ENCODE peak calls at places on chromosomes 1 and 21, in four cellular contexts. One of them, this sample, is unnamed.

GRCh38 chr1:115461526-115461925 is 123.5 kb upstream of the NGF start:
- DNase-seq in spleen: no peak
- DNase-seq in endodermal cell: no peak
- DNase-seq in pancreas: no peak
- DNase-seq in this sample: no peak

GRCh38 chr1:54490361-54491248 is 57.4 kb upstream of the ACOT11 start:
- DNase-seq in endodermal cell: peak
- DNase-seq in spleen: no peak
- DNase-seq in pancreas: no peak
- DNase-seq in this sample: no peak

GRCh38 chr1:211334986-211335385 is 8.4 kb downstream of the TRAF5 start:
- DNase-seq in pancreas: no peak
- DNase-seq in spleen: no peak
- DNase-seq in endodermal cell: no peak
- DNase-seq in this sample: no peak

GRCh38 chr1:108079550-108079949 is 114.6 kb upstream of the VAV3 start:
- DNase-seq in spleen: peak
- DNase-seq in pancreas: no peak
- DNase-seq in endodermal cell: no peak
- DNase-seq in this sample: no peak

GRCh38 chr21:25176637-25177412 is 430.5 kb downstream of the MRPL39 start:
- DNase-seq in spleen: no peak
- DNase-seq in endodermal cell: no peak
- DNase-seq in pancreas: no peak
- DNase-seq in this sample: no peak

GRCh38 chr1:214108097-214108446 is 120.3 kb downstream of the PROX1 start:
- DNase-seq in spleen: no peak
- DNase-seq in endodermal cell: no peak
- DNase-seq in pancreas: no peak
- DNase-seq in this sample: no peak

GRCh38 chr1:109914587-109915240 is 4.1 kb downstream of the CSF1 start:
- DNase-seq in spleen: peak
- DNase-seq in pancreas: no peak
- DNase-seq in endodermal cell: no peak
- DNase-seq in this sample: no peak

GRCh38 chr1:10152709-10153284 is 57.6 kb upstream of the KIF1B start:
- DNase-seq in pancreas: peak
- DNase-seq in spleen: peak
- DNase-seq in endodermal cell: peak
- DNase-seq in this sample: peak

GRCh38 chr1:96306809-96307208 is 414.8 kb upstream of the PTBP2 start:
- DNase-seq in pancreas: no peak
- DNase-seq in endodermal cell: no peak
- DNase-seq in spleen: no peak
- DNase-seq in this sample: no peak

GRCh38 chr21:28913071-28913470 is 79.6 kb downstream of the LTN1 start:
- DNase-seq in spleen: no peak
- DNase-seq in pancreas: no peak
- DNase-seq in endodermal cell: no peak
- DNase-seq in this sample: no peak

GRCh38 chr1:112723511-112723839 is 8.3 kb upstream of the PPM1J start:
- DNase-seq in endodermal cell: no peak
- DNase-seq in spleen: no peak
- DNase-seq in pancreas: no peak
- DNase-seq in this sample: no peak

GRCh38 chr21:36964832-36965719 is 1.4 kb downstream of the HLCS start:
- DNase-seq in pancreas: no peak
- DNase-seq in spleen: no peak
- DNase-seq in endodermal cell: no peak
- DNase-seq in this sample: no peak
- H3K27ac ChIP-seq in pancreas: no peak
- H3K27ac ChIP-seq in spleen: no peak
- H3K27ac ChIP-seq in endodermal cell: no peak
- H3K27ac ChIP-seq in this sample: no peak

DNA sequence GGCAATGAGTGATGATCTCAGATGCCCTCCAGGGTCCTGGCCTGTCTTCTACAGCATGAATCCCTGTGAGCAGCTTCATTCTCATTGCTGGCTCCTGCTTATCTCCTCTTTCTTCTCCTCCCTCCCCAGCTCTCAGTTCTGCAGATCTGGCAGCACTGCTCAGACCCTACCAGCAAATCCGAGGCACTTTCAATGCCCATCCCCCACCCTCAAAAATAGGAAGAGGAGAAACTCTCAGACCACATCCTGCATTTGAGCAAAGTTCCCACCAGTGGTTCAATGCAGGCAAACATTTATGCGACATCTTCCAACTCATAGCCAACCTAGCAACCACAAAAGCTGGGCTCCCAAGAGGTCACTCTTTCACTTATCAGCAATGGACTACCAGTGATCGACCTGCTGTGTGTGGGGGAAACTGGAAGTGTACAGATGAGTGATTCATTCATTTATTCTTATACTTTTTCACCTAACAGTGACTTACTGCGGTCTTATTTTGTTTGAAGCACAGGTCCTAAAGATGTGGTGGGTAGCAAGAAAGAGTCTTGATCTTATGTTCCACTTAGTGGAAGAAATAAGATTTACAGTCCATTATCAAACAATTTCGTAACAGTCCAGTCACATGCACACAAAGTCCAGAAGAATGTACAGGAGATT is 5.8 kb upstream of the CHI3L2 start:
- DNase-seq in spleen: no peak
- DNase-seq in pancreas: no peak
- DNase-seq in endodermal cell: no peak
- DNase-seq in this sample: no peak
- H3K27ac ChIP-seq in spleen: peak
- H3K27ac ChIP-seq in pancreas: no peak
- H3K27ac ChIP-seq in endodermal cell: no peak
- H3K27ac ChIP-seq in this sample: no peak

DNA sequence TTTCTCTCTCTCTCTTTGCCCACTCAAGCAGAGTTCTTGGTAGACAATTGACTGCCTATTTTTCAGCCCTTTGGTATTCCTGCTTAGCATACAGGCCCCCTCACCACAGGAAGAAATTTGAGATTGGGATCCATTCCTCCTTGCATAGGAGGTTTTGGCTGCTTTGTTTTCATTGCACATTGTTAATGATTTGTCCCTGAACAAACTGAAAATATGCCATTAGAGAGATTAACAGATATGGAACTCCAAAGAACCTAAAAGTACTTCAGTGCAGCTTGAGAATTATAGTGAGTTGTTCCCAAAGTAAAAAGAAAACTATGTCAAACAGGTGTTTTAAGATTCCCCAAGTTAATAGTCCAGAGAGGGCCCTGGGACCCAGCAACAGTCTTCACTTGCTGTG is 200.0 kb downstream of the TTLL7 start:
- DNase-seq in pancreas: no peak
- DNase-seq in spleen: no peak
- DNase-seq in endodermal cell: no peak
- DNase-seq in this sample: no peak
- H3K27ac ChIP-seq in pancreas: no peak
- H3K27ac ChIP-seq in spleen: no peak
- H3K27ac ChIP-seq in endodermal cell: no peak
- H3K27ac ChIP-seq in this sample: no peak

GRCh38 chr1:222829868-222830267 is 15.0 kb downstream of the DISP1 start:
- DNase-seq in spleen: no peak
- DNase-seq in endodermal cell: no peak
- DNase-seq in pancreas: no peak
- DNase-seq in this sample: no peak
- H3K27ac ChIP-seq in spleen: no peak
- H3K27ac ChIP-seq in endodermal cell: no peak
- H3K27ac ChIP-seq in pancreas: no peak
- H3K27ac ChIP-seq in this sample: no peak

DNA sequence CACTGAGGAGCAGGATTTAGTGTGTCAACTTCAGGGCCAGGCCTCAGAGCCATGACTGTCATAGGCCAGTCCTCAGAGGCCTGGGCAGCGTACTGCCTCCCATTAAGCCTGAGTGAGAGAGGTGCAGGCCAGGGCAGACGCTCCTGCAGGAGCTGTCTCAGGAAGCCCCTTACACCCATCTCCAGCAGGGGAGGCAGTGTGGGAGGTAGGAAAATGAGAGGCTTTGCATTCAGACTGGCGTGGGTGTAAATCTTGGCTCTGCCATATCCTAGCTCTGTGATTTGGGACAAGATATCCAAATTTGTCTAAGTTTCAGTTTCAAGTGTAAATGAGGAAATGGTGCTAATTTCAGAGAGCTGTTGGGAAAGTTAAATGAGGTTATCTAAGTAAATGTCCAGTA is 184.0 kb downstream of the ZSCAN20 start:
- DNase-seq in spleen: no peak
- DNase-seq in endodermal cell: peak
- DNase-seq in pancreas: no peak
- DNase-seq in this sample: no peak
- H3K27ac ChIP-seq in spleen: no peak
- H3K27ac ChIP-seq in endodermal cell: no peak
- H3K27ac ChIP-seq in pancreas: no peak
- H3K27ac ChIP-seq in this sample: no peak

GRCh38 chr1:154403300-154403943 is 1.7 kb upstream of the IL6R start:
- DNase-seq in endodermal cell: no peak
- DNase-seq in spleen: no peak
- DNase-seq in pancreas: no peak
- DNase-seq in this sample: no peak

GRCh38 chr1:154403983-154404382 is 1.2 kb upstream of the IL6R start:
- DNase-seq in endodermal cell: no peak
- DNase-seq in spleen: no peak
- DNase-seq in pancreas: no peak
- DNase-seq in this sample: no peak

GRCh38 chr1:154400381-154400801 is 4.8 kb upstream of the IL6R start:
- DNase-seq in pancreas: no peak
- DNase-seq in endodermal cell: no peak
- DNase-seq in spleen: no peak
- DNase-seq in this sample: no peak

GRCh38 chr1:154404511-154404931 is 622 bp upstream of the IL6R start:
- DNase-seq in spleen: no peak
- DNase-seq in endodermal cell: peak
- DNase-seq in pancreas: no peak
- DNase-seq in this sample: no peak

GRCh38 chr1:154402409-154402921 is 2.7 kb upstream of the IL6R start:
- DNase-seq in spleen: no peak
- DNase-seq in pancreas: no peak
- DNase-seq in endodermal cell: no peak
- DNase-seq in this sample: no peak
- H3K27ac ChIP-seq in spleen: peak
- H3K27ac ChIP-seq in pancreas: no peak
- H3K27ac ChIP-seq in endodermal cell: no peak
- H3K27ac ChIP-seq in this sample: no peak

GRCh38 chr21:38821248-38821647 is 15.5 kb downstream of the ETS2 start:
- DNase-seq in endodermal cell: no peak
- DNase-seq in pancreas: no peak
- DNase-seq in spleen: no peak
- DNase-seq in this sample: no peak

GRCh38 chr21:38821959-38822682 is 16.4 kb downstream of the ETS2 start:
- DNase-seq in endodermal cell: no peak
- DNase-seq in pancreas: no peak
- DNase-seq in spleen: no peak
- DNase-seq in this sample: no peak

GRCh38 chr21:38819719-38820147 is 14.0 kb downstream of the ETS2 start:
- DNase-seq in spleen: no peak
- DNase-seq in pancreas: no peak
- DNase-seq in endodermal cell: no peak
- DNase-seq in this sample: no peak

GRCh38 chr21:38819051-38819718 is 13.5 kb downstream of the ETS2 start:
- DNase-seq in endodermal cell: peak
- DNase-seq in spleen: no peak
- DNase-seq in pancreas: no peak
- DNase-seq in this sample: no peak

GRCh38 chr21:38820471-38821239 is 14.9 kb downstream of the ETS2 start:
- DNase-seq in spleen: no peak
- DNase-seq in pancreas: no peak
- DNase-seq in endodermal cell: no peak
- DNase-seq in this sample: no peak
- H3K27ac ChIP-seq in spleen: peak
- H3K27ac ChIP-seq in pancreas: no peak
- H3K27ac ChIP-seq in endodermal cell: no peak
- H3K27ac ChIP-seq in this sample: peak

This sample was measured in caudate nucleus.